ENCODE peak calls at places on chromosomes 12 and 14, in seven cellular contexts. Z is stomach, U is HepG2, Y is HCT116, D is GM12891, S is H1, R is tibial nerve. J is an unnamed sample.

GRCh38 chr12:57755454-57756372 is 810 bp downstream of the MARCHF9 start:
- DNase-seq in Z (peak; percentile 67), U (no peak), Y (no peak), D (no peak), S (no peak), R (no peak), J (no peak)

GRCh38 chr12:12722351-12723146 is 5.4 kb downstream of the CDKN1B start:
- DNase-seq in Z (no peak), U (no peak), Y (no peak), D (no peak), S (no peak), R (no peak), J (no peak)

GRCh38 chr14:101876539-101876938 is 87.8 kb upstream of the DYNC1H1 start:
- DNase-seq in Z (peak; percentile 56), U (no peak), Y (no peak), D (peak; percentile 47), S (no peak), R (peak; percentile 78), J (no peak)

GRCh38 chr14:57865450-57866198 is at the start of gene SLC35F4:
- DNase-seq in Z (no peak), U (no peak), Y (no peak), D (no peak), S (peak; percentile 64), R (no peak), J (no peak)

GRCh38 chr14:91146661-91147060 is 32.8 kb downstream of the DGLUCY start:
- DNase-seq in Z (no peak), U (no peak), Y (no peak), D (no peak), S (no peak), R (no peak), J (no peak)

GRCh38 chr14:65222434-65222833 is 120.1 kb upstream of the MAX start:
- DNase-seq in Z (peak; percentile 54), U (no peak), Y (peak; percentile 60), D (peak; percentile 29), S (peak; percentile 41), R (no peak), J (no peak)

GRCh38 chr14:72822946-72823611 is 70.8 kb downstream of the DPF3 start:
- DNase-seq in Z (no peak), U (no peak), Y (no peak), D (no peak), S (no peak), R (no peak), J (no peak)

GRCh38 chr14:23359722-23360447 is 5.1 kb downstream of the EFS start:
- DNase-seq in Z (no peak), U (no peak), Y (no peak), D (no peak), S (no peak), R (no peak), J (no peak)

GRCh38 chr12:75196865-75197264 is 12.8 kb downstream of the KCNC2 start:
- DNase-seq in Z (no peak), U (no peak), Y (no peak), D (no peak), S (no peak), R (no peak), J (no peak)

GRCh38 chr12:98543701-98544100 is 28.3 kb downstream of the TMPO start:
- DNase-seq in Z (no peak), U (no peak), Y (no peak), D (no peak), S (no peak), R (no peak), J (no peak)

DNA sequence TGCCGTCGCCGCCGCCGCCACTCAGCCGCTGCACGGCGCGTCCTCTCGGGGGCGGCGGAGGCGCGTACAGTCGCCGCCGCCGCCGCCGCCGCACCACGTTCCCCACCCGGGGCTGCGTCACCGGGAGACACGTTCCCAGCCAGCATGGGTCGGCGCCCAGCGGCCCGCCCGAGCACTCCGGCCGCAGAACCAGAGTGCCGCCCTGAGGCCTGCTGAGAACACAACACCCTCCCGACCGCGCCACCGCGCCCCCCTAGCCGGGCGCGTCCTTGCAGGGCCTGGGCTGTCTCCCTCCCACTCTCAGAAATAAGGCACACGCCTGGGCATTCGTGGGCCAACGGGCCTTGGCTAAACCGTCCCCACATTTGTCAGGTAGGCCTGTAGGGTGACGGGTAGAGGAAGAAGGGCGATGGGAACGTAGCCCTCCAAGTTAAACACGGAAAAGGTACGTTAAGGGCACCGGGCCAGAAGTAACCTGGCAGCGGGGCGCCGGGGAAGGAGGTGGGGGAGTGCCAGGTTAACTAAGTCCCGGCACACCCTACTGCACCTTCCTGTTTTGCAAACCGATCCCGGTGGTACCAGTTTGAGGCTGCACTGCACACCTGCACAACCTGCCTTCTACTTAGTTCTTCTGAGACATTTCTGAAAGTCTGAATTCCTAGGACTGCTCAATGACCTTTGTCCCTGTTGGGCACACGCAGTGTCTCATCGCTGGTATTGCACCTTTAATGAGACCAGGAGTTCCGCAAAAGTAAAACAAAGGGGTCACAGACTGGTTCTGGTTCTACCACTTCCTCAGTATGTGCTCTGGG is at the start of gene MAP4K5:
- DNase-seq in Z (peak; percentile 93), U (peak; percentile 82), Y (peak; percentile 76), D (peak; percentile 86), S (peak; percentile 69), R (peak; percentile 79), J (peak; percentile 62)
- TF ChIP-seq POLR2A in Z (no peak), U (peak; percentile 55), Y (peak; percentile 56), D (no peak), S (no peak), R (peak; percentile 87), J (peak; percentile 52)

DNA sequence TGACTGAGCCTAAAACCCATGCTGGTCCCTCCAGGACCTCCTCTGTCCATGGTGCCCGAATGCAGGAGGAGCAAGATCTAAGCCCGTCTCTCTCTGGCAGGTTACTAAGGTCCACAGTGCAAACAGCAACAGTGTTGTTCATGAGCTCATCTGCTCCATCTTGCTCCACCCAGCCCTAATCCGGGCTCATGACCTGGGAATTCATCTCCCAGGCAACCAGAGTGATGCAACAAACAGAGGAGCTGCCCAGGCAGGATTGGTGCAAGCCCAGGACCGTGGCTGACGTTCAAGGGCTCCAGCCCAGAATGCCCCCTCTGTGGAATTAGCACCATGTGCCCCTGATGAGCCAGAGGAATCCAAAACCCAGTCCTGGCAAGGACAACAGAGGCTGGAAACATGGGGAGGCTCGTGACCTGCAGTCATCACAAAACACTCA is 29.9 kb downstream of the HSPB8 start:
- DNase-seq in Z (peak; percentile 28), U (peak; percentile 33), Y (no peak), D (no peak), S (no peak), R (peak; percentile 75), J (peak; percentile 36)
- TF ChIP-seq POLR2A in Z (no peak), U (no peak), Y (no peak), D (no peak), S (no peak), R (no peak), J (no peak)

GRCh38 chr12:54030442-54030801 is 2.2 kb downstream of the HOXC6 start:
- DNase-seq in Z (no peak), U (no peak), Y (no peak), D (no peak), S (no peak), R (no peak), J (no peak)

GRCh38 chr12:54029529-54030441 is 1.5 kb downstream of the HOXC6 start:
- DNase-seq in Z (no peak), U (no peak), Y (no peak), D (no peak), S (no peak), R (no peak), J (no peak)

GRCh38 chr12:54032627-54033100 is at the start of gene HOXC5:
- DNase-seq in Z (peak; percentile 84), U (peak; percentile 32), Y (peak; percentile 54), D (peak; percentile 67), S (peak; percentile 68), R (peak; percentile 78), J (peak; percentile 83)

GRCh38 chr12:54032220-54032619 is 630 bp upstream of the HOXC5 start:
- DNase-seq in Z (no peak), U (no peak), Y (no peak), D (no peak), S (no peak), R (no peak), J (no peak)

GRCh38 chr12:54030889-54031860 is 1.7 kb upstream of the HOXC5 start:
- DNase-seq in Z (no peak), U (no peak), Y (no peak), D (no peak), S (no peak), R (no peak), J (no peak)
- TF ChIP-seq POLR2A in Z (no peak), U (no peak), Y (no peak), D (no peak), S (no peak), R (peak; percentile 14), J (no peak)

GRCh38 chr14:102878174-102878969 is 44.1 kb upstream of the AMN start:
- DNase-seq in Z (no peak), U (no peak), Y (no peak), D (no peak), S (no peak), R (no peak), J (no peak)

GRCh38 chr14:102875652-102876051 is 46.8 kb upstream of the AMN start:
- DNase-seq in Z (no peak), U (no peak), Y (no peak), D (no peak), S (no peak), R (no peak), J (no peak)

GRCh38 chr14:102883028-102883953 is 39.2 kb upstream of the AMN start:
- DNase-seq in Z (no peak), U (no peak), Y (no peak), D (no peak), S (no peak), R (no peak), J (no peak)

GRCh38 chr14:102882233-102882906 is 40.1 kb upstream of the AMN start:
- DNase-seq in Z (no peak), U (no peak), Y (no peak), D (no peak), S (no peak), R (no peak), J (no peak)

DNA sequence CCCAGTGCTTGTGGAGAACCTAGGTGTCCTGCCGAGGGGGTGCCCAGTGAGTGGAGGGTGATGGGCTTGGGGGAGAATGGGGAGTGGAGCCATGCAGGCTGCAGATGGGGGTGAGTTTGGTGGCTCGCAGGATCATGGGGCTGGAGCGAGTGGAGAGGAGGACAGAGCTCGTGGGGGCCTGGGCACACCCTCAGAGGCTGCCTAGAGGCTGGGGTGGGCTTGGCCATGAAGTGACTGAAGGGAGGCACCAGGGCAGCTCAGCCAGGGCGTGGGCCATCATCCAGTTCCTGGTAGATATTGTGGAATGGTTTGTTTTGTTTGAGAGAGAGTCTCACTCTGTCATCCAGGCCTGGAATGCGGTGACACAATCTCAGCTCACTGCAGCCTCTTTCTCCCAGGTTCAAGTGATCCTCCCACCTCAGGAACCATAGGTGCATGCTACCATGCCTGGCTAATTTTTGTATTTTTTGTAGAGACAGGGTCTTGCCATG is 43.4 kb upstream of the AMN start:
- DNase-seq in Z (no peak), U (peak; percentile 44), Y (no peak), D (no peak), S (no peak), R (no peak), J (peak; percentile 36)
- TF ChIP-seq POLR2A in Z (no peak), U (no peak), Y (no peak), D (no peak), S (no peak), R (no peak), J (no peak)

J was measured in H54.